ENCODE peak calls at places on chromosomes 13 and 19, in nine cellular contexts. One of them, this sample, is unnamed.

GRCh38 chr19:16070366-16070990 is 5.8 kb upstream of the TPM4 start:
- DNase-seq in HCT116: peak; percentile 86
- DNase-seq in A549: peak; percentile 84
- DNase-seq in K562: peak; percentile 57
- DNase-seq in SK-N-SH: no peak
- DNase-seq in HepG2: peak; percentile 84
- DNase-seq in endothelial cell of umbilical vein: peak; percentile 81
- DNase-seq in GM12878: no peak
- DNase-seq in H1: no peak
- DNase-seq in this sample: peak; percentile 77

GRCh38 chr13:75757336-75757735 is 121.2 kb downstream of the LMO7 start:
- DNase-seq in A549: no peak
- DNase-seq in HCT116: no peak
- DNase-seq in SK-N-SH: no peak
- DNase-seq in GM12878: no peak
- DNase-seq in HepG2: no peak
- DNase-seq in H1: no peak
- DNase-seq in K562: no peak
- DNase-seq in endothelial cell of umbilical vein: no peak
- DNase-seq in this sample: no peak

GRCh38 chr13:110942248-110942981 is 27.5 kb upstream of the ANKRD10 start:
- DNase-seq in GM12878: peak; percentile 64
- DNase-seq in K562: no peak
- DNase-seq in H1: no peak
- DNase-seq in endothelial cell of umbilical vein: no peak
- DNase-seq in SK-N-SH: no peak
- DNase-seq in HCT116: no peak
- DNase-seq in HepG2: no peak
- DNase-seq in A549: no peak
- DNase-seq in this sample: no peak

GRCh38 chr19:10899171-10899653 is 27.9 kb downstream of the CARM1 start:
- DNase-seq in K562: no peak
- DNase-seq in GM12878: no peak
- DNase-seq in endothelial cell of umbilical vein: no peak
- DNase-seq in H1: no peak
- DNase-seq in SK-N-SH: peak; percentile 83
- DNase-seq in HCT116: no peak
- DNase-seq in HepG2: no peak
- DNase-seq in A549: no peak
- DNase-seq in this sample: no peak

GRCh38 chr13:23666576-23666975 is 96.4 kb downstream of the TNFRSF19 start:
- DNase-seq in GM12878: no peak
- DNase-seq in A549: no peak
- DNase-seq in K562: no peak
- DNase-seq in endothelial cell of umbilical vein: no peak
- DNase-seq in SK-N-SH: no peak
- DNase-seq in HepG2: no peak
- DNase-seq in H1: no peak
- DNase-seq in HCT116: no peak
- DNase-seq in this sample: no peak

GRCh38 chr13:97485328-97485727 is 51.4 kb downstream of the RAP2A start:
- DNase-seq in GM12878: no peak
- DNase-seq in HepG2: no peak
- DNase-seq in K562: no peak
- DNase-seq in H1: no peak
- DNase-seq in endothelial cell of umbilical vein: no peak
- DNase-seq in A549: no peak
- DNase-seq in SK-N-SH: no peak
- DNase-seq in HCT116: no peak
- DNase-seq in this sample: no peak

GRCh38 chr19:53865523-53865917 is 2.2 kb upstream of the MYADM start:
- DNase-seq in K562: no peak
- DNase-seq in GM12878: no peak
- DNase-seq in HepG2: peak; percentile 76
- DNase-seq in HCT116: no peak
- DNase-seq in H1: no peak
- DNase-seq in endothelial cell of umbilical vein: no peak
- DNase-seq in A549: no peak
- DNase-seq in SK-N-SH: no peak
- DNase-seq in this sample: peak; percentile 48

GRCh38 chr13:108158746-108159145 is 56.6 kb downstream of the LIG4 start:
- DNase-seq in GM12878: no peak
- DNase-seq in K562: no peak
- DNase-seq in HCT116: no peak
- DNase-seq in A549: no peak
- DNase-seq in H1: no peak
- DNase-seq in endothelial cell of umbilical vein: no peak
- DNase-seq in HepG2: no peak
- DNase-seq in SK-N-SH: no peak
- DNase-seq in this sample: no peak

GRCh38 chr13:111203742-111204386 is 88.8 kb downstream of the ARHGEF7 start:
- DNase-seq in A549: no peak
- DNase-seq in H1: no peak
- DNase-seq in HepG2: no peak
- DNase-seq in HCT116: no peak
- DNase-seq in SK-N-SH: no peak
- DNase-seq in GM12878: no peak
- DNase-seq in K562: no peak
- DNase-seq in endothelial cell of umbilical vein: peak; percentile 38
- DNase-seq in this sample: no peak

GRCh38 chr19:54023191-54023590 is 31.8 kb downstream of the CACNG6 start:
- DNase-seq in endothelial cell of umbilical vein: no peak
- DNase-seq in SK-N-SH: no peak
- DNase-seq in HepG2: no peak
- DNase-seq in GM12878: no peak
- DNase-seq in H1: no peak
- DNase-seq in A549: peak; percentile 45
- DNase-seq in K562: no peak
- DNase-seq in HCT116: no peak
- DNase-seq in this sample: peak; percentile 45

GRCh38 chr19:42540071-42540553 is 11.8 kb upstream of the CEACAM1 start:
- DNase-seq in SK-N-SH: no peak
- DNase-seq in K562: no peak
- DNase-seq in HCT116: no peak
- DNase-seq in GM12878: no peak
- DNase-seq in A549: no peak
- DNase-seq in H1: no peak
- DNase-seq in endothelial cell of umbilical vein: no peak
- DNase-seq in HepG2: no peak
- DNase-seq in this sample: no peak

GRCh38 chr13:66849706-66850105 is 380.4 kb downstream of the PCDH9 start:
- DNase-seq in HepG2: no peak
- DNase-seq in K562: no peak
- DNase-seq in HCT116: no peak
- DNase-seq in SK-N-SH: no peak
- DNase-seq in H1: no peak
- DNase-seq in GM12878: no peak
- DNase-seq in A549: no peak
- DNase-seq in endothelial cell of umbilical vein: no peak
- DNase-seq in this sample: no peak

GRCh38 chr19:32767951-32768679 is 48.5 kb downstream of the TDRD12 start:
- DNase-seq in GM12878: no peak
- DNase-seq in A549: no peak
- DNase-seq in H1: no peak
- DNase-seq in HepG2: no peak
- DNase-seq in K562: no peak
- DNase-seq in HCT116: no peak
- DNase-seq in SK-N-SH: no peak
- DNase-seq in endothelial cell of umbilical vein: no peak
- DNase-seq in this sample: no peak

GRCh38 chr19:38529610-38530009 is 88.1 kb downstream of the MAP4K1 start:
- DNase-seq in K562: no peak
- DNase-seq in HepG2: no peak
- DNase-seq in SK-N-SH: no peak
- DNase-seq in H1: no peak
- DNase-seq in HCT116: no peak
- DNase-seq in endothelial cell of umbilical vein: no peak
- DNase-seq in GM12878: no peak
- DNase-seq in A549: no peak
- DNase-seq in this sample: no peak

GRCh38 chr13:33109319-33109718 is 93.1 kb downstream of the KL start:
- DNase-seq in K562: no peak
- DNase-seq in GM12878: no peak
- DNase-seq in HepG2: no peak
- DNase-seq in endothelial cell of umbilical vein: no peak
- DNase-seq in H1: no peak
- DNase-seq in HCT116: no peak
- DNase-seq in A549: no peak
- DNase-seq in SK-N-SH: no peak
- DNase-seq in this sample: no peak

GRCh38 chr13:39942177-39942900 is 286.9 kb downstream of the COG6 start:
- DNase-seq in HCT116: no peak
- DNase-seq in endothelial cell of umbilical vein: no peak
- DNase-seq in A549: no peak
- DNase-seq in K562: no peak
- DNase-seq in HepG2: no peak
- DNase-seq in SK-N-SH: no peak
- DNase-seq in GM12878: no peak
- DNase-seq in H1: no peak
- DNase-seq in this sample: no peak
- H3K4me3 ChIP-seq in HCT116: no peak overlapping the region
- H3K4me3 ChIP-seq in endothelial cell of umbilical vein: no peak overlapping the region
- H3K4me3 ChIP-seq in A549: no peak overlapping the region
- H3K4me3 ChIP-seq in K562: no peak overlapping the region
- H3K4me3 ChIP-seq in HepG2: no peak overlapping the region
- H3K4me3 ChIP-seq in SK-N-SH: peak overlapping the region; percentile 33
- H3K4me3 ChIP-seq in GM12878: no peak overlapping the region
- H3K4me3 ChIP-seq in H1: no peak overlapping the region
- H3K4me3 ChIP-seq in this sample: no peak overlapping the region

DNA sequence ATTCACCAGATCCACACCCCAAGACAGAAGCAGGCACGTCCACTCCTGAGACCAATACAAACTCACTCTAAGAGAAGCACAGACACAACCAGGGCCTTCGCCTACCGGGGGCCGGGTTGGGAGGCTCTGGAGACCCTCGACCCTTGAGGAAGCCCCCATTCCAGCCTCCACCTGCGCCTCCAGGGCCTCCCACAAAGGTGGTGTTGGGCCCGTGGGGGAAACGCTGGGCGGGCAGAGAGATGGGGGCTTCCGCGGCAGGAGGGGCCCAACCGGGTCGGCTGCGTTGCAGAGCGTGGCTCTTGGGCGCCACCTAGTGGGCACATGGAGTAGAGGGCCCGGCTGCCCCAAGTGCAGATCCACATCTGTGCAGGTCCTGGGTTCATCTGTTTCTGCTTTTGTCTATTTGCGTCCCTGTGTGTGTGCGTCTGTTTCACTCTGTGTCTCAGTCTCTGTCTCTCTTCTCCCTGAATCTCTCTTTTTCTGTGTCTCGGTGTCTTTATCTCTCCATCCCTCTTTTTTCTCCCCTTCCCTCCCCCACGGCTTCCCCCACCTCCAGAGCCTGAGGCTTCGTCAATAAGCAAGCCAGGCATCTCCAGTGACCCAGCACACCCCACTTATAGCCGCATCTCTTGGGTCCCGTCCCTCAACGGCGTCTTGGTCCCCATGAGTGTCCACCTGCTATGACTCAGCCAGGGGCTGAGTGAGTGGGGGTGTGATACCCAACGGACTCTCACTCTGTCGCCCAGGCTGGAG is 10.5 kb upstream of the TINCR start:
- DNase-seq in HCT116: no peak
- DNase-seq in K562: peak; percentile 90
- DNase-seq in A549: peak; percentile 33
- DNase-seq in endothelial cell of umbilical vein: peak; percentile 38
- DNase-seq in H1: no peak
- DNase-seq in SK-N-SH: peak; percentile 95
- DNase-seq in HepG2: peak; percentile 38
- DNase-seq in GM12878: no peak
- DNase-seq in this sample: peak; percentile 70
- TF ChIP-seq MAX in HCT116: no peak
- TF ChIP-seq MAX in K562: no peak
- TF ChIP-seq MAX in A549: no peak
- TF ChIP-seq MAX in endothelial cell of umbilical vein: no peak
- TF ChIP-seq MAX in H1: no peak
- TF ChIP-seq MAX in SK-N-SH: no peak
- TF ChIP-seq MAX in HepG2: no peak
- TF ChIP-seq MAX in GM12878: no peak
- TF ChIP-seq MAX in this sample: no peak

GRCh38 chr19:29596885-29597525 is 9.1 kb upstream of the POP4 start:
- DNase-seq in A549: peak; percentile 64
- DNase-seq in K562: no peak
- DNase-seq in endothelial cell of umbilical vein: no peak
- DNase-seq in H1: no peak
- DNase-seq in SK-N-SH: no peak
- DNase-seq in HCT116: no peak
- DNase-seq in GM12878: no peak
- DNase-seq in HepG2: peak; percentile 9
- DNase-seq in this sample: peak; percentile 5

GRCh38 chr19:29593869-29594268 is 12.2 kb upstream of the POP4 start:
- DNase-seq in endothelial cell of umbilical vein: no peak
- DNase-seq in A549: no peak
- DNase-seq in H1: no peak
- DNase-seq in GM12878: no peak
- DNase-seq in HCT116: no peak
- DNase-seq in HepG2: no peak
- DNase-seq in SK-N-SH: no peak
- DNase-seq in K562: no peak
- DNase-seq in this sample: no peak

GRCh38 chr19:29598496-29598895 is 7.6 kb upstream of the POP4 start:
- DNase-seq in SK-N-SH: no peak
- DNase-seq in GM12878: no peak
- DNase-seq in H1: no peak
- DNase-seq in endothelial cell of umbilical vein: no peak
- DNase-seq in K562: no peak
- DNase-seq in A549: no peak
- DNase-seq in HepG2: no peak
- DNase-seq in HCT116: no peak
- DNase-seq in this sample: no peak

GRCh38 chr19:29598036-29598435 is 8.0 kb upstream of the POP4 start:
- DNase-seq in GM12878: no peak
- DNase-seq in H1: no peak
- DNase-seq in SK-N-SH: no peak
- DNase-seq in A549: no peak
- DNase-seq in HepG2: no peak
- DNase-seq in endothelial cell of umbilical vein: no peak
- DNase-seq in K562: no peak
- DNase-seq in HCT116: no peak
- DNase-seq in this sample: no peak

GRCh38 chr19:29596080-29596479 is 10.0 kb upstream of the POP4 start:
- DNase-seq in H1: no peak
- DNase-seq in K562: no peak
- DNase-seq in GM12878: no peak
- DNase-seq in A549: no peak
- DNase-seq in HepG2: no peak
- DNase-seq in endothelial cell of umbilical vein: no peak
- DNase-seq in SK-N-SH: no peak
- DNase-seq in HCT116: no peak
- DNase-seq in this sample: no peak
- H3K4me3 ChIP-seq in H1: no peak overlapping the region
- H3K4me3 ChIP-seq in K562: no peak overlapping the region
- H3K4me3 ChIP-seq in GM12878: no peak overlapping the region
- H3K4me3 ChIP-seq in A549: no peak overlapping the region
- H3K4me3 ChIP-seq in HepG2: no peak overlapping the region
- H3K4me3 ChIP-seq in endothelial cell of umbilical vein: no peak overlapping the region
- H3K4me3 ChIP-seq in SK-N-SH: no peak overlapping the region
- H3K4me3 ChIP-seq in HCT116: no peak overlapping the region
- H3K4me3 ChIP-seq in this sample: no peak overlapping the region

DNA sequence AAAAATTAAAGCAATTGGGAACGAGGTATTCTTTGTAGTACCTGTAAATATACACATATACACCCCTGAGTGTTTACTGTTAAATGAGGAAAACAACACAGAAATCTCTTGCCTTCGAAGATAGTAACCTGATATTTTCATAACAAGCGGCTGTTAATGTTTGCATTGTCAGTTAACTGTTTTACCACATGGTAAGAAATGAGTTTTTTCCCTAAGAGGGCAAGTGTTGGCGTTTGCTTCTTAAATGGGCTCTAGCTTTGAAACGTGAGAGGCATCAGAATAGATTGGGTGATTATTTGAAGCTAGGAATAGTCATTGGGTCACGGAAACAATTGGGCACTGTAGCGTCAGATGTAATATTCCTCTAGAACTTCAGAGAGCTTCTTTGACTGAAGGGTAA is 22.0 kb upstream of the UPF3A start:
- DNase-seq in A549: no peak
- DNase-seq in endothelial cell of umbilical vein: no peak
- DNase-seq in H1: no peak
- DNase-seq in SK-N-SH: no peak
- DNase-seq in GM12878: no peak
- DNase-seq in K562: no peak
- DNase-seq in HCT116: no peak
- DNase-seq in HepG2: no peak
- DNase-seq in this sample: no peak
- TF ChIP-seq MAX in A549: no peak
- TF ChIP-seq MAX in endothelial cell of umbilical vein: no peak
- TF ChIP-seq MAX in H1: no peak
- TF ChIP-seq MAX in SK-N-SH: no peak
- TF ChIP-seq MAX in GM12878: no peak
- TF ChIP-seq MAX in K562: no peak
- TF ChIP-seq MAX in HCT116: no peak
- TF ChIP-seq MAX in HepG2: no peak
- TF ChIP-seq MAX in this sample: no peak

This sample was measured in NB4.